ENCODE peak calls at places on chromosomes 5 and 9, in six cellular contexts. R is gastrocnemius medialis, I is mucosa of descending colon, V is A549, U is fibroblast of lung, Y is cardiac muscle cell. K is an unnamed sample.
A peak's percentile ranks its signal among the peaks of the same experiment; 100 is the strongest.

GRCh38 chr5:38258037-38258318 is 381 bp upstream of the EGFLAM start:
- DNase-seq in R (no peak), I (no peak), V (no peak), U (no peak), Y (no peak), K (no peak)

GRCh38 chr9:32344551-32345182 is 39.8 kb upstream of the ACO1 start:
- DNase-seq in R (no peak), I (no peak), V (no peak), U (no peak), Y (no peak), K (no peak)

GRCh38 chr5:91484662-91485061 is 101.5 kb upstream of the ARRDC3 start:
- DNase-seq in R (no peak), I (no peak), V (no peak), U (peak; percentile 2), Y (no peak), K (no peak)

GRCh38 chr5:142245776-142246175 is 79.0 kb downstream of the SPRY4 start:
- DNase-seq in R (no peak), I (no peak), V (no peak), U (peak; percentile 43), Y (no peak), K (no peak)

GRCh38 chr5:2466966-2467365 is 284.5 kb downstream of the IRX2 start:
- DNase-seq in R (no peak), I (no peak), V (no peak), U (no peak), Y (no peak), K (no peak)

GRCh38 chr5:38871790-38872551 is 26.2 kb downstream of the OSMR start:
- DNase-seq in R (no peak), I (no peak), V (peak; percentile 88), U (peak; percentile 99), Y (no peak), K (peak; percentile 25)

GRCh38 chr9:37415011-37415719 is 7.3 kb upstream of the GRHPR start:
- DNase-seq in R (no peak), I (no peak), V (peak; percentile 80), U (peak; percentile 80), Y (peak; percentile 75), K (peak; percentile 61)

GRCh38 chr9:137724114-137724445 is 105.3 kb downstream of the EHMT1 start:
- DNase-seq in R (no peak), I (no peak), V (no peak), U (peak; percentile 52), Y (peak; percentile 5), K (no peak)

GRCh38 chr5:109529520-109529919 is 119.7 kb upstream of the PJA2 start:
- DNase-seq in R (no peak), I (no peak), V (no peak), U (peak; percentile 66), Y (no peak), K (peak; percentile 14)

GRCh38 chr9:10649076-10649475 is 36.3 kb upstream of the PTPRD start:
- DNase-seq in R (no peak), I (no peak), V (no peak), U (no peak), Y (no peak), K (no peak)

GRCh38 chr9:115985657-115986056 is 167.9 kb upstream of the PAPPA start:
- DNase-seq in R (no peak), I (no peak), V (no peak), U (no peak), Y (no peak), K (no peak)

GRCh38 chr9:128339761-128340690 is at the start of gene SLC27A4:
- DNase-seq in R (peak; percentile 38), I (peak; percentile 91), V (peak; percentile 81), U (peak; percentile 78), Y (peak; percentile 90), K (peak; percentile 58)

GRCh38 chr5:2382776-2383677 is 368.4 kb downstream of the IRX2 start:
- DNase-seq in R (no peak), I (no peak), V (no peak), U (no peak), Y (no peak), K (no peak)

GRCh38 chr9:8259028-8259427 is 459.4 kb upstream of the DMAC1 start:
- DNase-seq in R (no peak), I (no peak), V (no peak), U (no peak), Y (no peak), K (no peak)

GRCh38 chr5:141609044-141609443 is 9.8 kb downstream of the DIAPH1 start:
- DNase-seq in R (no peak), I (no peak), V (no peak), U (no peak), Y (no peak), K (no peak)

GRCh38 chr5:136070486-136071285 is 41.9 kb downstream of the TGFBI start:
- DNase-seq in R (no peak), I (no peak), V (no peak), U (no peak), Y (no peak), K (no peak)

GRCh38 chr5:150598046-150598445 is 42.4 kb upstream of the SYNPO start:
- DNase-seq in R (no peak), I (no peak), V (no peak), U (no peak), Y (no peak), K (no peak)

GRCh38 chr5:68911840-68912690 is 181.7 kb upstream of the SLC30A5 start:
- DNase-seq in R (no peak), I (no peak), V (no peak), U (peak; percentile 76), Y (peak; percentile 2), K (peak; percentile 20)

GRCh38 chr9:107395126-107395525 is 94.4 kb downstream of the KLF4 start:
- DNase-seq in R (no peak), I (no peak), V (no peak), U (no peak), Y (no peak), K (no peak)

GRCh38 chr5:136162001-136162400 is 29.4 kb downstream of the SMAD5 start:
- DNase-seq in R (no peak), I (no peak), V (no peak), U (no peak), Y (no peak), K (no peak)

GRCh38 chr9:6215562-6215961 is at the start of gene IL33:
- DNase-seq in R (peak; percentile 4), I (no peak), V (no peak), U (peak; percentile 22), Y (peak; percentile 15), K (no peak)

GRCh38 chr5:13215806-13216205 is 728.7 kb downstream of the DNAH5 start:
- DNase-seq in R (no peak), I (no peak), V (no peak), U (no peak), Y (no peak), K (no peak)

GRCh38 chr5:13214182-13214581 is 730.3 kb downstream of the DNAH5 start:
- DNase-seq in R (no peak), I (no peak), V (no peak), U (no peak), Y (no peak), K (no peak)

GRCh38 chr5:13215370-13215769 is 729.1 kb downstream of the DNAH5 start:
- DNase-seq in R (no peak), I (no peak), V (no peak), U (no peak), Y (no peak), K (no peak)

GRCh38 chr5:13217636-13218035 is 726.9 kb downstream of the DNAH5 start:
- DNase-seq in R (no peak), I (no peak), V (no peak), U (peak; percentile 61), Y (no peak), K (no peak)

GRCh38 chr5:13218518-13218917 is 726.0 kb downstream of the DNAH5 start:
- DNase-seq in R (no peak), I (no peak), V (peak; percentile 1), U (no peak), Y (no peak), K (no peak)
- TF ChIP-seq CTCF in R (no peak), I (no peak), V (no peak), U (no peak), Y (no peak), K (no peak)

GRCh38 chr9:125807065-125807464 is 59.9 kb downstream of the PBX3 start:
- DNase-seq in R (no peak), I (no peak), V (no peak), U (peak; percentile 67), Y (no peak), K (no peak)

GRCh38 chr9:125805057-125805456 is 57.9 kb downstream of the PBX3 start:
- DNase-seq in R (no peak), I (no peak), V (no peak), U (peak; percentile 97), Y (no peak), K (no peak)

GRCh38 chr9:125812403-125812802 is 65.2 kb downstream of the PBX3 start:
- DNase-seq in R (no peak), I (no peak), V (no peak), U (no peak), Y (no peak), K (no peak)

GRCh38 chr9:125815568-125815967 is 68.4 kb downstream of the PBX3 start:
- DNase-seq in R (no peak), I (no peak), V (no peak), U (peak; percentile 82), Y (no peak), K (no peak)

DNA sequence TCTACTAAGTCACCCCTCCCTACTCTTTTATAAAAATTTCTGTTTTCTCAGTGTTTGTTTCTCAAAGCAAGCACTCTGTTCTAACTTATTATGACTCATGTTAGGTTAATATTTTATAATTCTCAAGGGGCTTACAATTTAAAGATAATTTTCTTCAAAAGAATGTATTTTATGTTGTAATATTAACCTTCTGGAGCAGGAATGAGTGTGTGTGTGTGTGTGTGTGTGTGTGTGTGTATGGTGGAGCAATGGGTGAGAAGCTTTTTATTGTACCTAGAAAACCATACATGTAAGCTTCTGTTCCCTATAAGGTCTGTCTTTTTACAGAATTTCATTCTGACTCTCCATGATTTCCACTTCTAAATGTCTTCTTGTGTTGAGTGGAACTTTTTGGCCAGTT is 63.0 kb downstream of the PBX3 start:
- DNase-seq in R (no peak), I (no peak), V (no peak), U (no peak), Y (no peak), K (no peak)
- H3K4me1 ChIP-seq in R (no peaks in the 10 kb centered on the region), I (no peaks in the 10 kb centered on the region), V (peaks cover 25% of the 10 kb centered on the region), U (peaks cover 8% of the 10 kb centered on the region), Y (peaks cover 6% of the 10 kb centered on the region), K (no peaks in the 10 kb centered on the region)

GRCh38 chr5:176359658-176360057 is 1.9 kb downstream of the KIAA1191 start:
- DNase-seq in R (no peak), I (no peak), V (no peak), U (peak; percentile 15), Y (no peak), K (no peak)

GRCh38 chr5:176356179-176356566 is 5.4 kb downstream of the KIAA1191 start:
- DNase-seq in R (no peak), I (no peak), V (no peak), U (no peak), Y (no peak), K (no peak)

GRCh38 chr5:176352116-176352878 is 9.3 kb downstream of the KIAA1191 start:
- DNase-seq in R (no peak), I (no peak), V (no peak), U (peak; percentile 10), Y (no peak), K (no peak)

GRCh38 chr5:176353533-176353932 is 8.0 kb downstream of the KIAA1191 start:
- DNase-seq in R (no peak), I (no peak), V (no peak), U (no peak), Y (no peak), K (no peak)

GRCh38 chr5:176355400-176356178 is 6.0 kb downstream of the KIAA1191 start:
- DNase-seq in R (no peak), I (no peak), V (peak; percentile 25), U (no peak), Y (no peak), K (no peak)
- TF ChIP-seq CTCF in R (no peak), I (no peak), V (no peak), U (no peak), Y (no peak), K (no peak)

GRCh38 chr5:119284031-119284430 is 71.8 kb upstream of the TNFAIP8 start:
- DNase-seq in R (no peak), I (no peak), V (no peak), U (no peak), Y (no peak), K (no peak)
- H3K4me1 ChIP-seq in R (peaks cover 7% of the 10 kb centered on the region), I (peaks cover 18% of the 10 kb centered on the region), V (peaks cover 48% of the 10 kb centered on the region), U (no peaks in the 10 kb centered on the region), Y (peaks cover 36% of the 10 kb centered on the region), K (peaks cover 12% of the 10 kb centered on the region)